ENCODE peak calls at places on chromosome 10, in eight cellular contexts. X, R, C, V, I, F, T and H are unnamed samples.

GRCh38 chr10:74612195-74612594 is 214.2 kb upstream of the KAT6B start:
- DNase-seq in X (no peak), R (no peak), C (peak), V (no peak), I (peak), F (no peak), T (no peak), H (peak)

GRCh38 chr10:76509501-76509900 is 1078.1 kb downstream of the LRMDA start:
- DNase-seq in X (no peak), R (peak), C (no peak), V (no peak), I (no peak), F (no peak), T (no peak), H (peak)

GRCh38 chr10:30058570-30059132 is 735 bp downstream of the JCAD start:
- DNase-seq in X (no peak), R (peak), C (no peak), V (no peak), I (no peak), F (no peak), T (no peak), H (no peak)

GRCh38 chr10:72712136-72712535 is 20.2 kb downstream of the MCU start:
- DNase-seq in X (no peak), R (peak), C (peak), V (no peak), I (no peak), F (no peak), T (no peak), H (peak)

GRCh38 chr10:76874151-76874550 is 763.5 kb downstream of the KCNMA1 start:
- DNase-seq in X (no peak), R (peak), C (no peak), V (no peak), I (peak), F (no peak), T (no peak), H (peak)

GRCh38 chr10:93461124-93461806 is 20.9 kb downstream of the MYOF start:
- DNase-seq in X (no peak), R (peak), C (peak), V (no peak), I (no peak), F (no peak), T (no peak), H (peak)

GRCh38 chr10:103737735-103738367 is 117.5 kb downstream of the SH3PXD2A start:
- DNase-seq in X (no peak), R (no peak), C (no peak), V (no peak), I (no peak), F (no peak), T (no peak), H (no peak)

GRCh38 chr10:75042292-75042974 is 69.0 kb upstream of the SAMD8 start:
- DNase-seq in X (no peak), R (peak), C (peak), V (no peak), I (peak), F (no peak), T (no peak), H (peak)

GRCh38 chr10:118669020-118669766 is 73.7 kb upstream of the PRLHR start:
- DNase-seq in X (no peak), R (peak), C (peak), V (peak), I (peak), F (no peak), T (no peak), H (peak)

GRCh38 chr10:112243713-112244112 is 39.5 kb upstream of the TECTB start:
- DNase-seq in X (no peak), R (no peak), C (no peak), V (no peak), I (no peak), F (no peak), T (no peak), H (no peak)